ENCODE peak calls at places on chromosome 16, in eight cellular contexts. R is SK-N-SH, O is breast epithelium, N is HCT116, U is Panc1, W is stomach, F is upper lobe of left lung, L is GM23338. B is an unnamed sample.

GRCh38 chr16:46591257-46591656 is 29.9 kb downstream of the SHCBP1 start:
- DNase-seq in R (no peak), O (no peak), N (no peak), U (no peak), W (no peak), F (no peak), L (no peak), B (no peak)

GRCh38 chr16:57531253-57531575 is 5.2 kb downstream of the CCDC102A start:
- DNase-seq in R (peak; percentile 5), O (peak; percentile 19), N (no peak), U (no peak), W (no peak), F (no peak), L (no peak), B (no peak)

GRCh38 chr16:48373258-48374050 is 11.8 kb downstream of the SIAH1 start:
- DNase-seq in R (no peak), O (no peak), N (no peak), U (no peak), W (no peak), F (no peak), L (no peak), B (no peak)

GRCh38 chr16:19812986-19813385 is 71.7 kb downstream of the GPRC5B start:
- DNase-seq in R (no peak), O (no peak), N (no peak), U (no peak), W (no peak), F (no peak), L (no peak), B (no peak)

GRCh38 chr16:64428463-64428862 is 693.4 kb downstream of the CDH11 start:
- DNase-seq in R (peak; percentile 6), O (no peak), N (no peak), U (no peak), W (no peak), F (no peak), L (no peak), B (no peak)

GRCh38 chr16:21659124-21659523 is 4.6 kb upstream of the OTOA start:
- DNase-seq in R (no peak), O (no peak), N (no peak), U (no peak), W (no peak), F (no peak), L (no peak), B (no peak)

GRCh38 chr16:10578474-10579316 is 1.7 kb downstream of the EMP2 start:
- DNase-seq in R (no peak), O (peak; percentile 62), N (no peak), U (no peak), W (peak; percentile 39), F (peak; percentile 71), L (no peak), B (no peak)

GRCh38 chr16:24367186-24367585 is 111.1 kb downstream of the CACNG3 start:
- DNase-seq in R (no peak), O (no peak), N (no peak), U (no peak), W (no peak), F (no peak), L (no peak), B (no peak)

GRCh38 chr16:87369796-87370719 is 13.5 kb downstream of the FBXO31 start:
- DNase-seq in R (peak; percentile 42), O (no peak), N (no peak), U (no peak), W (no peak), F (peak; percentile 58), L (no peak), B (no peak)

GRCh38 chr16:85313541-85314208 is 201.4 kb upstream of the CIBAR2 start:
- DNase-seq in R (peak; percentile 61), O (no peak), N (no peak), U (no peak), W (no peak), F (peak; percentile 65), L (no peak), B (no peak)

GRCh38 chr16:72938426-72939164 is 109.3 kb downstream of the ZFHX3 start:
- DNase-seq in R (no peak), O (peak; percentile 70), N (no peak), U (no peak), W (peak; percentile 46), F (no peak), L (no peak), B (peak; percentile 4)

GRCh38 chr16:15820837-15821236 is 36.0 kb downstream of the MYH11 start:
- DNase-seq in R (no peak), O (no peak), N (no peak), U (no peak), W (no peak), F (no peak), L (no peak), B (no peak)

GRCh38 chr16:15825750-15826305 is 31.0 kb downstream of the MYH11 start:
- DNase-seq in R (no peak), O (no peak), N (no peak), U (no peak), W (no peak), F (no peak), L (no peak), B (no peak)

GRCh38 chr16:15819046-15819445 is 37.8 kb downstream of the MYH11 start:
- DNase-seq in R (no peak), O (no peak), N (no peak), U (no peak), W (no peak), F (no peak), L (no peak), B (no peak)

GRCh38 chr16:15827299-15827698 is 29.5 kb downstream of the MYH11 start:
- DNase-seq in R (no peak), O (no peak), N (no peak), U (no peak), W (no peak), F (peak; percentile 33), L (no peak), B (no peak)

DNA sequence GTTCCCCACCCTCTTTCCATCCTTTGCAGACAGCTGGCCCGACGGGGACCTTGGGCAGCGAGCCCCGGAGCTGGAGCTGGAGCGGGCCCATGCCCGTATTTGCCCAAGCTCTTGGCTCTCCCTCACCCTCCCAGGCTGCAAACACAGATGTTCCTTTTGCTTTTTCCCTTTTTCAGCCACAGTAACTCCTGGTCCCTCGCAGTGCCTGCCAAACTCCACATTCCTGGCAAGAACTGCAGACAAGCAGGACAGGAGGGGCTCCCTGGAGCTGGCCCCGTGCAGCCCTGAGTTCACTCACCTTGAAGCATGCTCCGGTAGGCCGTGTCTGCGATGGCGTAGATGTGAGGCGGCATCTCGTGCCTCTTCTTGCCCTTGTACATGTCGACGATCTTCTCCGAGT is 33.9 kb downstream of the MYH11 start:
- DNase-seq in R (no peak), O (peak; percentile 58), N (no peak), U (no peak), W (peak; percentile 68), F (peak; percentile 51), L (no peak), B (no peak)
- TF ChIP-seq POLR2AphosphoS5 in R (no peak), O (peak; percentile 13), N (no peak), U (no peak), W (no peak), F (no peak), L (no peak), B (no peak)

DNA sequence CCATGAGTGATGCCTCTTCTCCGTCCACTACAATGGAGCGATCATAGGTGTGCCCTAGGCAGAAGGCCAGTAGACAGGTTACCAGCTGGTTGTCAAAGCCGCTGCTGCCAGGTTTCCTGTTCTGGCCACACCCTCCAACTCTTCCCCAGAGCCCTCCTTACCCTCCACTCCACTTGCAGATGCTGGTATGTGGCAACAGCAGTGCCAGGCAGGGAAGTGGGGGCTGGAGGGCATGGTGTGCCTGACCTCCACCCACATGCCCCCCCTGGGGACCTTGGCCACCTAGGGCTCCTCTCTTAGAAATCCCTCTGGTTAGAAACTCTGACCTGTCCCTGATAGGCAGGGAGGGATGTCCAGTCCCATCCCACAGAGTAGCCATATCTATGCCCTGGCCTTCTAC is 1.5 kb downstream of the RRAD start:
- DNase-seq in R (no peak), O (no peak), N (no peak), U (no peak), W (no peak), F (no peak), L (no peak), B (no peak)
- H3K27ac ChIP-seq in R (no peak overlapping the region), O (peak overlapping the region; percentile 12), N (no peak overlapping the region), U (no peak overlapping the region), W (peak overlapping the region; percentile 25), F (peak overlapping the region; percentile 80), L (no peak overlapping the region), B (no peak overlapping the region)

DNA sequence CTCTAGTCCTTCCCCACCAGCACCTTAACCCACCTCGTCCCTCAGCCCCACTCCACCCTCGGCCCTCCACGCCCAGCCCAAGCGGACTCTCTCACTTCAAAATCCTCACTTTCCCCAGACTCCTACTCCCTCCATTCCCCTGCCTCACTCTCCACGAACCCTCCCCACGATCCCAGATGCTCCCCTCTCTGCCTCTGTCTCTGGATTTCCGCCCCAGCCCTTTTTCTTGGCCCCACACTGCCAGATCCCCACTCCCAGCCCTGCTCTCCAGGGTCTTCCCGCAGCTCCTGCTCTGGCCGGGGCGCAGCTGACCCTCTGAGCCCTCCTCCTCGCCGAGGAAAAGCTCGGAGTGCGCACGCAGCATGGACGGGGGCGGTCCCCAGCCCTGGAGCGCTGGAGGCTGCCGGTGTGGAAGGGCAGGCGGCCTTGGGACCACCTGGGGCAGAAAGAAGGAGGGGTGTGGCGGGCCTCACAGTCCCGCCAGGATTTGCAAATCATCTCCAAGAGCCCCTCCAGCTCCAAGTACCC is at the start of gene TMEM114:
- DNase-seq in R (peak; percentile 71), O (no peak), N (no peak), U (no peak), W (no peak), F (peak; percentile 69), L (peak; percentile 67), B (no peak)
- H3K27me3 ChIP-seq in R (peaks cover 32% of the 10 kb centered on the region), O (peaks cover 46% of the 10 kb centered on the region), N (peaks cover 5% of the 10 kb centered on the region), U (peaks cover 15% of the 10 kb centered on the region), W (peaks cover 4% of the 10 kb centered on the region), F (peaks cover 8% of the 10 kb centered on the region), L (peaks cover 62% of the 10 kb centered on the region), B (peaks cover 29% of the 10 kb centered on the region)

GRCh38 chr16:30623558-30624283 is 13.5 kb upstream of the ZNF689 start:
- DNase-seq in R (no peak), O (peak; percentile 80), N (no peak), U (no peak), W (no peak), F (no peak), L (no peak), B (no peak)
- TF ChIP-seq POLR2AphosphoS5 in R (no peak), O (no peak), N (no peak), U (no peak), W (no peak), F (no peak), L (no peak), B (no peak)

DNA sequence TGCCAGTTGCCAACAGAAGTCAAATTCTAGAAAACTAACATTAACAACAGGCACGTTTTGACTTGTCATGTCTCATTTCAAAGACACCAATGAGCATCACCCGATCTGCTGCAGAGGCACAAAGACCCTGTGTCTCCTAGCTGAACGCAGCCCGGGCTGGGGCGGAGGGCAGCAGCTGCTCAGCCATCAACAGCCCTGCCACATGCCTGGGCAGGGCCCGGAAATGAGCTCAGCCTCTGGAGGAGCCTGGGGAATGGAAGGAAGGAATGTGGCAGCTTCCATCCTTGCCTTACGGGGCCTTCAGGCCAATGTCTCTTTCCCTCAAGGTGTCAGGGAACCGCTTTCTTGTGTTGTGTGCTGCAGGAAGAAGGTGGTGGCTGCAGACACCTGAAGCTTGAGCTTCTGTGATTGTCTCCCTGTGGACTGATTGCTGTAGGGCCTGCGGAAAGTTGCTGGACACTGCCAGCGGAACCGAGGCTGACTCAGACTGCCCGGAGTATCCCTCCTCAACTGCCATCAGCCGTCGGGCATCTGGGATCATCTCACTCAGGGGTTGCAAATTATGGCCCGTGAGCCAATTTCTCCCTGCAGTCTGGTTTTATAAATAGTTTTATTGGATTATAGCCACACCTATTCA is 7.3 kb downstream of the CDH13 start:
- DNase-seq in R (no peak), O (no peak), N (no peak), U (no peak), W (no peak), F (peak; percentile 21), L (no peak), B (no peak)
- H3K27ac ChIP-seq in R (peak overlapping the region; percentile 60), O (peak overlapping the region; percentile 20), N (no peak overlapping the region), U (no peak overlapping the region), W (no peak overlapping the region), F (no peak overlapping the region), L (no peak overlapping the region), B (no peak overlapping the region)

B was measured in HL-60.